ENCODE peak calls at places on chromosomes 5 and 9, in eight cellular contexts. L, U, T, Q, M, J, Y and N are unnamed samples.

GRCh38 chr9:134125413-134126095 is 10.3 kb upstream of the WDR5 start:
- DNase-seq in L (no peak), M (no peak), U (no peak), T (no peak), Y (no peak), Q (no peak), J (no peak), N (no peak)

GRCh38 chr5:178150977-178151734 is 2.5 kb downstream of the NHP2 start:
- DNase-seq in J (no peak), U (no peak), L (no peak), T (no peak), M (no peak), Q (no peak), Y (no peak), N (no peak)

GRCh38 chr5:42648036-42648435 is 108.6 kb upstream of the CCDC152 start:
- DNase-seq in Q (no peak), J (no peak), T (no peak), M (no peak), Y (no peak), U (no peak), L (no peak), N (no peak)

GRCh38 chr9:121317737-121318630 is 50.0 kb downstream of the GSN start:
- DNase-seq in T (no peak), Q (no peak), L (no peak), U (no peak), J (no peak), M (no peak), Y (peak), N (no peak)

GRCh38 chr9:137516144-137516917 is 33.9 kb downstream of the PNPLA7 start:
- DNase-seq in J (no peak), Q (no peak), Y (no peak), U (no peak), T (no peak), L (no peak), M (no peak), N (no peak)

GRCh38 chr9:16421534-16421933 is 448.9 kb downstream of the BNC2 start:
- DNase-seq in T (no peak), J (no peak), L (no peak), U (no peak), Y (no peak), M (no peak), Q (peak), N (no peak)

GRCh38 chr9:72995131-72996024 is 42.5 kb upstream of the ALDH1A1 start:
- DNase-seq in Q (no peak), U (no peak), L (no peak), T (no peak), J (no peak), Y (no peak), M (no peak), N (no peak)

GRCh38 chr5:78908173-78908901 is 76.8 kb downstream of the ARSB start:
- DNase-seq in T (peak), L (no peak), Y (no peak), Q (peak), U (no peak), M (no peak), J (no peak), N (no peak)

GRCh38 chr5:74240783-74241750 is 399.5 kb downstream of the ENC1 start:
- DNase-seq in Y (no peak), T (no peak), L (no peak), M (no peak), Q (no peak), J (no peak), U (no peak), N (no peak)

GRCh38 chr9:95584176-95584575 is 67.4 kb upstream of the PTCH1 start:
- DNase-seq in Y (no peak), L (no peak), U (no peak), Q (no peak), M (no peak), T (peak), J (no peak), N (no peak)

GRCh38 chr5:53095931-53096525 is 13.5 kb downstream of the MOCS2 start:
- DNase-seq in J (peak), U (no peak), T (peak), M (no peak), Q (peak), L (peak), Y (no peak), N (no peak)

GRCh38 chr9:28301281-28301680 is 728.0 kb upstream of the C9orf72 start:
- DNase-seq in L (no peak), Y (no peak), M (no peak), T (no peak), U (no peak), J (no peak), Q (no peak), N (no peak)

GRCh38 chr9:17824191-17824926 is 245.5 kb downstream of the SH3GL2 start:
- DNase-seq in L (no peak), T (no peak), J (no peak), U (no peak), Q (peak), M (no peak), Y (no peak), N (no peak)

GRCh38 chr5:134905246-134905996 is 490 bp downstream of the PCBD2 start:
- DNase-seq in L (peak), U (no peak), T (no peak), M (no peak), J (peak), Y (no peak), Q (peak), N (peak)

GRCh38 chr9:129471201-129472019 is 149.5 kb downstream of the C9orf50 start:
- DNase-seq in Q (no peak), J (no peak), M (no peak), L (no peak), Y (no peak), T (no peak), U (no peak), N (no peak)

GRCh38 chr5:5422819-5423515 is 490 bp downstream of the ICE1 start:
- DNase-seq in T (no peak), L (no peak), Q (no peak), J (no peak), M (no peak), U (no peak), Y (no peak), N (no peak)

GRCh38 chr9:124652203-124652992 is 118.7 kb downstream of the NR6A1 start:
- DNase-seq in Y (no peak), U (no peak), Q (peak), J (no peak), L (no peak), M (no peak), T (no peak), N (no peak)

DNA sequence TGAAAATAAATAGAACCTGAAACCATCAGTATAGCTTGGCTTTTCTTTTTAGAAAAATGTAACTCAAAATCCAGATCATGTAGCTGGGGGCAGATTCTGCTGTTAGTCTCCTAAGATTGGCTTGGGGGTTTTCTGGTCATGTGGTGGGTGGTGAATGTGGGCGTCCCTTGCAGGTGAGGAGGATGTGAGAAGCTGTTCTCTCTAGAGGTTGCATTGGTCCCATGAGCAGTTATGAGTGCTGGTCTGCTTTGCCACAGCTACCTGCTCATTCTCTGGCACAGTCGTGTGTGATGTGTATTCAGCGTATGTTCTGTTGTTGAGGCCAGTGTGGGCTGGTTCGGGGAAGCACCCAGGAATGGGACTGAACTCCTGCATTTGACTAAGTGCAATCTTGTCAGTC is 466.8 kb downstream of the DIRAS2 start:
- DNase-seq in Q (no peak), M (no peak), L (no peak), Y (no peak), T (no peak), J (no peak), U (no peak), N (no peak)
- TF ChIP-seq CTCF in Q (no peak), M (no peak), L (no peak), Y (no peak), T (no peak), J (no peak), U (no peak), N (no peak)

GRCh38 chr5:37683072-37683471 is 156.8 kb downstream of the GDNF start:
- DNase-seq in T (no peak), U (no peak), M (no peak), Y (no peak), J (no peak), L (no peak), Q (no peak), N (no peak)
- TF ChIP-seq CTCF in T (no peak), U (no peak), M (no peak), Y (no peak), J (no peak), L (no peak), Q (no peak), N (no peak)

DNA sequence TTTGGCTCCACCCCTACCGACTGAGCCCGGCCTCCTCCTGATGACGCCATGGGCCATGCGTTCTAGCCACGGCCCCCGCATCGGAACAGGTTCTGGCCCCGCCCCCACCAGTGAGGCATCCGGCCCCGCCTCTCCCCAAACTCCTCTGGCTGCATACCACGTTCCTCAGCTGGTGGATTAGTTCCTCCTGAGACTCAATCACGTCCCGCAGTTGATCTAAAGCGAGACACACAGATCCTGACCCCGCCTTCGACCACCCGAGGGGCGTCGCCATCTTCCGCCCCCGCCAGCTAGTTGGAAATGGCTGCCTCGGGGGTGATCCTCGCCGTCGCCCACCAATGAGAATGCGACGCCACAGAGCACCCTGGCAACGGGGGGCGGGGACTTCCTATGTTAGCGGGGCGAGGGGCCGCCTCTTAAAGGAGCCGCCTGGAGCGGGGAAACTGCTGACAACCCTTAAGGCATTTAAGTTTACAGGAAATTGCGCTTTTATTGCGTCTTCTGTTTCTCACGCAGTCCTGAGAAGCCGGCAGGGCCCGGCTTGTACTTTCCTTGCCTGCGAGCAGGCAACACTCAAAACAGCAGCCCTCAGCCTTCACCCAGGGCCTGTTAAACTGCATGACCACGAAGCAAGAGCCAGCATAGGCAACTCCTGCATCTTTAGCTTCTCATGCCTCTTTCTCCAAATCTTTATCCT is at the start of gene SPATA24:
- DNase-seq in L (peak), U (peak), Q (peak), T (peak), M (peak), J (peak), Y (peak), N (peak)
- TF ChIP-seq CTCF in L (no peak), U (no peak), Q (no peak), T (no peak), M (no peak), J (no peak), Y (no peak), N (no peak)

GRCh38 chr5:127072861-127073846 is at the start of gene C5orf63:
- DNase-seq in U (peak), T (no peak), L (peak), J (peak), Q (no peak), Y (peak), M (peak), N (no peak)
- TF ChIP-seq CTCF in U (no peak), T (no peak), L (no peak), J (peak), Q (no peak), Y (no peak), M (no peak), N (no peak)

DNA sequence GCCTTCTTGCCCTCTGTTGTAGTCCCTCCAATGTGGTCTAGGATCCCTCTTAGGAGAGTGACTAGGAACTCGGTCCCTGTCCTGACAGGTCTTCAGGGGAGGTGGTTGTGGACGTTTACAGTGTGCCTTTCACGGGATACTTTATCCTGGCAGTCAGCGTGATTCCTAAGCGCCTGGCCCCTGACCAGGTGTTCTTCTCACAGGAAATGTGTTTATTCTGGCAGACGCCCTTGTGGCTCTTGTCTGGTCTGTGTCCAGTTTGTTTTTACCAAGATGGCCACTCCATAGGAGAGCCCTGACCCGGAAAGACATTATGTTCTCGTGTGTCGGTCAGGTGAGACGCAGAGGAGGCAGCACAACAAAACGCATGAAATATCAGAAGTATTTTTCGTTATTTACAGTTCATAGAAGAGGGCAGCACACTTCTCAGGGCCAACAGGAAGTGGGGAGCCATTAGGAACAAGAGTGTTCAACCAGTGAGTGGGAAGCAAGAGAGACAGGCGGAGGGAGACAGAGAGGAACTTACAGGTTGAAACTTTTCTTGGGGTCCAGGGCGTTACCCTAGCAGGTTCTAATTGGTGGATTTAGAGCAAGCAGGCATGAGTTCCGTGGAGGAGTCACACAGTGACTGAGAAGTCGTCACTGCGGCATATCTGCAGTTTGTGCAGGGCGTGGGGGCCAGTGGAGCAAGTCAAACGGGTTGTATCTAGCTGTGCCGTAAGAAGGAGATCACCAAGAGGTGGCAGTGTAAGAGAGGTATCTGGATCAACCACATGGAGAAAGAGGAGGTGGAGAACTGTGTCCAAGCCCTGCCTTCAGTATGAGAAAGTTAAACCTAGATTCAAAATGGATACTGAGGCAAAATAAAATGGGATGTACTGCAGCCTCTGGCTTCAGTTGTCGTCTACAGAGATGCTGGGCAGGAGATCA is 412.9 kb downstream of the ZSWIM6 start:
- DNase-seq in U (no peak), T (no peak), Y (peak), J (no peak), Q (no peak), M (no peak), L (no peak), N (no peak)
- TF ChIP-seq CTCF in U (no peak), T (no peak), Y (no peak), J (no peak), Q (no peak), M (no peak), L (no peak), N (no peak)

GRCh38 chr5:174409971-174410370 is 314.4 kb upstream of the MSX2 start:
- DNase-seq in Y (no peak), M (no peak), Q (no peak), J (no peak), U (no peak), T (no peak), L (no peak), N (no peak)

GRCh38 chr5:174411513-174411819 is 312.9 kb upstream of the MSX2 start:
- DNase-seq in Q (no peak), T (no peak), J (no peak), U (no peak), L (no peak), Y (no peak), M (no peak), N (no peak)

GRCh38 chr5:174412374-174412773 is 312.0 kb upstream of the MSX2 start:
- DNase-seq in U (no peak), L (no peak), J (no peak), T (peak), Q (no peak), M (no peak), Y (no peak), N (no peak)

GRCh38 chr5:174410716-174411512 is 313.5 kb upstream of the MSX2 start:
- DNase-seq in U (no peak), J (no peak), M (no peak), Y (no peak), Q (no peak), T (no peak), L (no peak), N (no peak)

DNA sequence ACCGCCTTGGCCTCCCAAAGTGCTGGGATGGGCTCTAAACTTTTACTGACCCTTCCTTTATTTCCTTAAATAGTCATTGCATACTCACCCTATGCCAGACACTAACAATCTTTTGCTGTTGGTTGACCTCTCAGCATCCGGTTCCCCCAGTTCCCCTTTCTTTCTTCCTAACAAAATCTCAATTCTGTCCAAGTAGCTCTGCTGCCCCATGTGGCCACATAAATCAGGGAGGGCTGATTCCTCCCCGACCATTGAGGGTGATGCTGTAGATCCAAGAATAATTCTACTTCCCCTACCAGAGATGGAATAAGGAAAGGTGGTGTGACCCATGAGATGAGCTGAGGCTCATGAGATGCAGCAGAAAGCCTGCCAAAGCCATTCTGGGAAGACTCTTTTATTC is 315.3 kb upstream of the MSX2 start:
- DNase-seq in Y (no peak), L (no peak), Q (no peak), U (no peak), M (no peak), J (no peak), T (no peak), N (no peak)
- TF ChIP-seq CTCF in Y (peak), L (peak), Q (peak), U (peak), M (no peak), J (no peak), T (no peak), N (peak)

GRCh38 chr9:36400332-36401178 is 486 bp upstream of the RNF38 start:
- DNase-seq in Y (peak), L (peak), T (peak), U (peak), Q (peak), M (peak), J (peak), N (peak)
- TF ChIP-seq CTCF in Y (no peak), L (no peak), T (no peak), U (no peak), Q (no peak), M (no peak), J (no peak), N (no peak)

GRCh38 chr5:65037845-65038815 is 269.4 kb downstream of the CWC27 start:
- DNase-seq in J (no peak), Y (no peak), Q (no peak), L (no peak), U (no peak), M (no peak), T (no peak), N (no peak)
- TF ChIP-seq CTCF in J (no peak), Y (peak), Q (peak), L (no peak), U (peak), M (peak), T (peak), N (peak)